ENCODE peak calls at places on chromosomes 6 and 20, in six cellular contexts. One of them, this sample, is unnamed.

GRCh38 chr6:139483082-139483481 is 108.6 kb upstream of the CITED2 start:
- DNase-seq in HCEC 1CT: no peak
- DNase-seq in substantia nigra: no peak
- DNase-seq in transverse colon: no peak
- DNase-seq in progenitor cell of endocrine pancreas: no peak
- DNase-seq in foreskin fibroblast: no peak
- DNase-seq in this sample: no peak

GRCh38 chr6:143515766-143516355 is 4.3 kb upstream of the FUCA2 start:
- DNase-seq in foreskin fibroblast: no peak
- DNase-seq in progenitor cell of endocrine pancreas: no peak
- DNase-seq in HCEC 1CT: no peak
- DNase-seq in substantia nigra: no peak
- DNase-seq in transverse colon: no peak
- DNase-seq in this sample: no peak

GRCh38 chr6:131042664-131043063 is 20.4 kb downstream of the EPB41L2 start:
- DNase-seq in substantia nigra: no peak
- DNase-seq in HCEC 1CT: no peak
- DNase-seq in progenitor cell of endocrine pancreas: no peak
- DNase-seq in foreskin fibroblast: peak
- DNase-seq in transverse colon: no peak
- DNase-seq in this sample: no peak

GRCh38 chr20:47921306-47922279 is 136.3 kb upstream of the SULF2 start:
- DNase-seq in HCEC 1CT: no peak
- DNase-seq in progenitor cell of endocrine pancreas: no peak
- DNase-seq in substantia nigra: no peak
- DNase-seq in foreskin fibroblast: no peak
- DNase-seq in transverse colon: no peak
- DNase-seq in this sample: no peak

GRCh38 chr20:9467995-9468394 is 46.4 kb upstream of the LAMP5 start:
- DNase-seq in progenitor cell of endocrine pancreas: no peak
- DNase-seq in substantia nigra: no peak
- DNase-seq in HCEC 1CT: peak
- DNase-seq in foreskin fibroblast: peak
- DNase-seq in transverse colon: no peak
- DNase-seq in this sample: no peak

GRCh38 chr20:25574411-25574810 is 10.9 kb downstream of the NINL start:
- DNase-seq in transverse colon: no peak
- DNase-seq in progenitor cell of endocrine pancreas: no peak
- DNase-seq in substantia nigra: no peak
- DNase-seq in HCEC 1CT: peak
- DNase-seq in foreskin fibroblast: peak
- DNase-seq in this sample: no peak

GRCh38 chr6:144158133-144158532 is 7.8 kb downstream of the STX11 start:
- DNase-seq in transverse colon: no peak
- DNase-seq in progenitor cell of endocrine pancreas: no peak
- DNase-seq in HCEC 1CT: peak
- DNase-seq in substantia nigra: no peak
- DNase-seq in foreskin fibroblast: peak
- DNase-seq in this sample: no peak

GRCh38 chr6:160974304-160974771 is 17.2 kb upstream of the MAP3K4 start:
- DNase-seq in progenitor cell of endocrine pancreas: no peak
- DNase-seq in substantia nigra: no peak
- DNase-seq in foreskin fibroblast: peak
- DNase-seq in HCEC 1CT: peak
- DNase-seq in transverse colon: peak
- DNase-seq in this sample: no peak

GRCh38 chr6:129709909-129710721 is at the start of gene ARHGAP18:
- DNase-seq in progenitor cell of endocrine pancreas: peak
- DNase-seq in foreskin fibroblast: peak
- DNase-seq in substantia nigra: peak
- DNase-seq in HCEC 1CT: peak
- DNase-seq in transverse colon: peak
- DNase-seq in this sample: peak

GRCh38 chr6:158853072-158853871 is 34.1 kb upstream of the EZR start:
- DNase-seq in foreskin fibroblast: peak
- DNase-seq in substantia nigra: no peak
- DNase-seq in HCEC 1CT: peak
- DNase-seq in progenitor cell of endocrine pancreas: peak
- DNase-seq in transverse colon: peak
- DNase-seq in this sample: no peak

GRCh38 chr6:120671519-120671918 is 662.8 kb downstream of the TBC1D32 start:
- DNase-seq in substantia nigra: no peak
- DNase-seq in foreskin fibroblast: no peak
- DNase-seq in progenitor cell of endocrine pancreas: no peak
- DNase-seq in transverse colon: no peak
- DNase-seq in HCEC 1CT: no peak
- DNase-seq in this sample: no peak

GRCh38 chr6:14694308-14694707 is 551.6 kb upstream of the JARID2 start:
- DNase-seq in foreskin fibroblast: no peak
- DNase-seq in progenitor cell of endocrine pancreas: no peak
- DNase-seq in HCEC 1CT: no peak
- DNase-seq in transverse colon: no peak
- DNase-seq in substantia nigra: no peak
- DNase-seq in this sample: no peak

GRCh38 chr6:108752733-108753392 is 95.4 kb upstream of the ARMC2 start:
- DNase-seq in progenitor cell of endocrine pancreas: no peak
- DNase-seq in substantia nigra: no peak
- DNase-seq in transverse colon: no peak
- DNase-seq in HCEC 1CT: no peak
- DNase-seq in foreskin fibroblast: no peak
- DNase-seq in this sample: no peak

GRCh38 chr6:149031545-149032317 is 284.9 kb downstream of the UST start:
- DNase-seq in transverse colon: peak
- DNase-seq in HCEC 1CT: peak
- DNase-seq in progenitor cell of endocrine pancreas: no peak
- DNase-seq in substantia nigra: no peak
- DNase-seq in foreskin fibroblast: no peak
- DNase-seq in this sample: no peak

GRCh38 chr6:81938991-81939773 is 186.7 kb upstream of the TENT5A start:
- DNase-seq in HCEC 1CT: peak
- DNase-seq in progenitor cell of endocrine pancreas: no peak
- DNase-seq in substantia nigra: no peak
- DNase-seq in foreskin fibroblast: peak
- DNase-seq in transverse colon: no peak
- DNase-seq in this sample: no peak

GRCh38 chr6:90719321-90720195 is 132.7 kb upstream of the MAP3K7 start:
- DNase-seq in transverse colon: no peak
- DNase-seq in substantia nigra: no peak
- DNase-seq in HCEC 1CT: no peak
- DNase-seq in progenitor cell of endocrine pancreas: no peak
- DNase-seq in foreskin fibroblast: no peak
- DNase-seq in this sample: no peak

GRCh38 chr6:121442591-121442990 is 7.1 kb downstream of the GJA1 start:
- DNase-seq in progenitor cell of endocrine pancreas: no peak
- DNase-seq in substantia nigra: no peak
- DNase-seq in foreskin fibroblast: peak
- DNase-seq in transverse colon: no peak
- DNase-seq in HCEC 1CT: no peak
- DNase-seq in this sample: no peak